ENCODE peak calls at places on chromosomes 7 and 10, in five cellular contexts. I is upper lobe of left lung, U is HepG2, F is HCT116, S is uterus. K is an unnamed sample. For H3K4me1, the result is how much of the 10 kb centered on the place peaks cover.

GRCh38 chr10:70508912-70509366 is 30.4 kb downstream of the PALD1 start:
- DNase-seq in I (peak), U (no peak), F (no peak), S (peak), K (peak)

GRCh38 chr7:40715053-40715430 is 580.2 kb downstream of the SUGCT start:
- DNase-seq in I (no peak), U (no peak), F (no peak), S (no peak), K (no peak)

GRCh38 chr7:30321089-30321991 is 36.9 kb downstream of the ZNRF2 start:
- DNase-seq in I (no peak), U (no peak), F (no peak), S (no peak), K (no peak)

GRCh38 chr10:117545141-117546019 is 2.8 kb downstream of the EMX2 start:
- DNase-seq in I (peak), U (no peak), F (no peak), S (no peak), K (peak)

GRCh38 chr7:130804156-130804708 is 70.2 kb upstream of the KLF14 start:
- DNase-seq in I (no peak), U (no peak), F (no peak), S (no peak), K (no peak)

GRCh38 chr7:73612598-73613269 is 11.6 kb downstream of the MLXIPL start:
- DNase-seq in I (no peak), U (peak), F (no peak), S (no peak), K (no peak)

GRCh38 chr10:101965075-101965765 is 90.8 kb downstream of the ARMH3 start:
- DNase-seq in I (no peak), U (peak), F (no peak), S (no peak), K (no peak)

GRCh38 chr7:35593896-35594295 is 101.0 kb downstream of the HERPUD2 start:
- DNase-seq in I (no peak), U (peak), F (peak), S (no peak), K (no peak)

GRCh38 chr7:144670251-144670650 is 165.6 kb downstream of the TPK1 start:
- DNase-seq in I (no peak), U (no peak), F (peak), S (no peak), K (no peak)

GRCh38 chr7:36625247-36625646 is 99.0 kb downstream of the AOAH start:
- DNase-seq in I (no peak), U (no peak), F (no peak), S (no peak), K (no peak)

GRCh38 chr10:558331-558730 is 131.1 kb downstream of the DIP2C start:
- DNase-seq in I (no peak), U (no peak), F (no peak), S (no peak), K (no peak)

GRCh38 chr10:556971-557370 is 132.5 kb downstream of the DIP2C start:
- DNase-seq in I (no peak), U (no peak), F (no peak), S (no peak), K (no peak)

GRCh38 chr10:559767-560047 is 129.8 kb downstream of the DIP2C start:
- DNase-seq in I (no peak), U (no peak), F (no peak), S (no peak), K (no peak)

GRCh38 chr10:558891-559766 is 130.3 kb downstream of the DIP2C start:
- DNase-seq in I (no peak), U (no peak), F (no peak), S (no peak), K (no peak)

GRCh38 chr10:557792-558328 is 131.6 kb downstream of the DIP2C start:
- DNase-seq in I (no peak), U (no peak), F (peak), S (peak), K (no peak)
- H3K4me1 ChIP-seq in I (under half), U (under half), F (under half), S (under half), K (under half)

GRCh38 chr10:86522385-86522855 is 828 bp upstream of the WAPL start:
- DNase-seq in I (no peak), U (no peak), F (no peak), S (no peak), K (no peak)

GRCh38 chr10:86518781-86519180 is 2.8 kb downstream of the WAPL start:
- DNase-seq in I (no peak), U (no peak), F (no peak), S (no peak), K (no peak)

GRCh38 chr10:86521620-86522384 is at the start of gene WAPL:
- DNase-seq in I (peak), U (peak), F (peak), S (peak), K (peak)

GRCh38 chr10:86523348-86523747 is 1.8 kb upstream of the WAPL start:
- DNase-seq in I (no peak), U (peak), F (peak), S (no peak), K (no peak)

GRCh38 chr10:86520871-86521619 is 547 bp downstream of the WAPL start:
- DNase-seq in I (peak), U (peak), F (peak), S (peak), K (peak)
- TF ChIP-seq POLR2A in I (no peak), U (peak), F (no peak), S (no peak), K (no peak)

DNA sequence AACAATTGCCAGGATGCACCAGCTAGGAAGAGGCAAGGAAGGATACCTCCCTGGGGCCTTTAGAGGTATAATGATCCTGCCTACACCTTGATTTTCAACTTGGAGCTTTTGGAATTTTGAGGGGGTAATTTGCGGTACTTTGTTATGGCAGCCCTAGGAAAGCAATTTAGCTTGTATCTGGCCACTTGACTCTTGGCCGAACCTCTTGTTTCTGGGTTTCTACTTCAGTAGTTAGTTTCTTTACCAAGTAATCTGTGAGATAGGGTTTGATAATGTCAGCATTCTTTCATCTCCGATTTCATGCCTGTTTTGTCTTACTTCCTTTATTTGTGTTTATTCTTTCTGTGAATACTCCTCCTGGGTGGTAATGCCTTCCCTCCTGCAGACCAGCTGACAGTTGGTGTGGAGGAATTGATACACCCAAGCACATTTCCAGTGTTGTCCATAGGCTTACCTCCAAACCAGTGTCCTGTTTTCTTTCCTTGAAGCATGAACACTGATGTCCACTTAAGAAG is 163.7 kb downstream of the SND1 start:
- DNase-seq in I (no peak), U (no peak), F (no peak), S (no peak), K (no peak)
- H3K4me1 ChIP-seq in I (under half), U (half or more), F (under half), S (under half), K (under half)

GRCh38 chr7:128941323-128941890 is 3.7 kb downstream of the IRF5 start:
- DNase-seq in I (no peak), U (no peak), F (no peak), S (no peak), K (peak)

GRCh38 chr7:128940494-128941322 is 3.0 kb downstream of the IRF5 start:
- DNase-seq in I (peak), U (no peak), F (no peak), S (no peak), K (no peak)

GRCh38 chr7:128939075-128939860 is 1.5 kb downstream of the IRF5 start:
- DNase-seq in I (no peak), U (no peak), F (no peak), S (no peak), K (peak)

GRCh38 chr7:128938524-128939074 is 872 bp downstream of the IRF5 start:
- DNase-seq in I (peak), U (no peak), F (no peak), S (no peak), K (peak)

DNA sequence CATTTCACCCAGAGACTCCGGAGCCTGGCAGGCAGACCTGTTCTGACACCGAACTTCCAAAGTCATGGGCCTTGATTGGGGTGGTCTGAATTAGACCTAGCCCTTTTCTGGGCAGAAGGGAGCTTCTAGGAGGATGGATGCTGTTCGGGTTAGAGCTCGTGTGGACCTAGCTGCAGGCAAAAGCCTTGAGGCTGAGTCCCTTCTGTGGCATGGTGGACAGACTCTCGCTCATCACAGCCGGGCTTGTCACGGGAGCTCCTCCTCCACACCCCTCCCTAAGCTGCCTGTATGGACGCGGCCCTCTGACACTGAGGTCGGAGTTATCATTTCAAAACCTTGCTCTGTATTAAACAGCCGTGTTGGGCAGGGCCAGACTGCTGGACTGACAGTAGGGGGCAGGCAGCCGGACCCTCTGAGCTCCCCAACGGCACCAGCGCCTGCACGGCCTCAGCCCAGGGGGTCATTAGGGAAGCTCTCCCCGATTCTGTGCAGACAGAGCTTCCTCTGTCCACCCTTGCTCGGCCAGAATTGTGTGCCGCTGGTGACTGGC is 2.2 kb downstream of the IRF5 start:
- DNase-seq in I (no peak), U (no peak), F (no peak), S (no peak), K (no peak)
- TF ChIP-seq POLR2A in I (no peak), U (no peak), F (no peak), S (no peak), K (no peak)

DNA sequence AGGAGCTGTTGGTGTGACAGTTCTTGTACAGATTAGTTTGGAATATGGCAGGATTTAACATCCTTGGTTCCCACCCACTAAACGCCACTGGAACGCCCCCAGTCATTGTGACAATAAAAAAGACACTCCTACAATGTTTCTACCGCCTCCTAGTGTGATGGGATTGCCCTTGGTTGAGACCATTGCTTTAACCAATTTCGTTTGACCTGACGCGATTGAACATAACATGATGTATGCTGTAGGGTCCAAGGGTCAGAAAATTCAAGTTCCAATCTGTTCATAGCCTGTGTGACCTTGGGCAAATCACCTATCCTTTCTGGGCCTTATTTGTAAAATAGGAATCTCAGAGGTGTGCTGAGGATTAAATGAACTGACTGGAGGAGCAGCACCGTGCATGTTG is 12.5 kb downstream of the MXI1 start:
- DNase-seq in I (no peak), U (no peak), F (no peak), S (no peak), K (no peak)
- H3K4me1 ChIP-seq in I (under half), U (half or more), F (under half), S (under half), K (under half)

GRCh38 chr10:63518690-63519288 is 2.4 kb upstream of the REEP3 start:
- DNase-seq in I (no peak), U (no peak), F (no peak), S (no peak), K (no peak)

GRCh38 chr10:63521389-63522128 is at the start of gene REEP3:
- DNase-seq in I (peak), U (peak), F (no peak), S (peak), K (peak)

GRCh38 chr10:63523015-63523414 is 1.8 kb downstream of the REEP3 start:
- DNase-seq in I (no peak), U (no peak), F (no peak), S (no peak), K (no peak)

GRCh38 chr10:63522129-63522687 is 1.0 kb downstream of the REEP3 start:
- DNase-seq in I (no peak), U (no peak), F (no peak), S (no peak), K (peak)

GRCh38 chr10:63520463-63521388 is 475 bp upstream of the REEP3 start:
- DNase-seq in I (no peak), U (peak), F (peak), S (peak), K (peak)
- TF ChIP-seq POLR2A in I (no peak), U (peak), F (peak), S (no peak), K (no peak)

DNA sequence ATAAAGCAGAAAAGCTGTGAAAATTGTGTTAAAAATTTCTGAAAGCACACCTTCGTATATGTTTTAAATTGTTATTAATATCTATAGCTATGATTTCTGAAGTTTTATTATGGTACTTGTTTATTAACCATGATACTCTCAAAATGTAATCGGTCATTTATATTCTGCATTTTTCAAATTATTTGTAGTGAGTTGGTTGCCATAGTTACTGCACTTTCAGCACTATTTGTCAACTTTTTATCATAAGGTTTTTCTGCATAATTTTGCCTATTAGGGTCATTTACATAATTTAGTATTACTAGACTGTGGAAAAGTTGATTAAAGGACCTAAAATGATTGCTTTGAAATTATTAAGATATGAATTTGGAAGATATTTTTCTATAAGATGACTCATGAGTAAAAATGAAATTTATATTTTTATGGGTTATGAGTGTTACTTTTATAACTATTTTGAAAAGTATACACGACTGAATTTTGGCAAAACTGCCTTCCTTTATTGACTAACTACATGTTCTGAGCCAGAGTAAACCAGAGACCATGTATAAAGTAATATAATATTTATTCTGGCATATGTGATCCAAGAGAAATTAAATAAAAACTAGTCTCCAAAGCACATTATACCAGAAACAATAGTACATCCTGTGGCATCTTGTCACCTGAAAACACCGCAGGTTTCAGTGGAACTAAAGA is 7.9 kb upstream of the AGR2 start:
- DNase-seq in I (no peak), U (no peak), F (no peak), S (no peak), K (no peak)
- H3K4me1 ChIP-seq in I (under half), U (under half), F (under half), S (under half), K (under half)

K was measured in Peyer's patch.